ENCODE peak calls at places on chromosomes 5 and 9, in four cellular contexts. M, L, I and K are unnamed samples.
A peak's percentile ranks its signal among the peaks of the same experiment; 100 is the strongest.

GRCh38 chr5:168282120-168282519 is 9.3 kb upstream of the WWC1 start:
- DNase-seq in I (no peak), M (no peak), L (no peak), K (no peak)

GRCh38 chr9:7784472-7784871 is 15.1 kb downstream of the DMAC1 start:
- DNase-seq in I (no peak), M (no peak), L (no peak), K (no peak)

GRCh38 chr9:33044677-33045282 is 19.7 kb downstream of the DNAJA1 start:
- DNase-seq in I (no peak), L (peak; percentile 63), M (peak; percentile 20), K (no peak)

GRCh38 chr5:14445581-14446290 is 135.9 kb upstream of the OTULINL start:
- DNase-seq in I (no peak), M (peak; percentile 52), L (no peak), K (no peak)

GRCh38 chr5:72951850-72952468 is 3.9 kb upstream of the FCHO2 start:
- DNase-seq in M (no peak), L (no peak), I (no peak), K (no peak)

GRCh38 chr5:31819926-31820516 is 181.1 kb downstream of the PDZD2 start:
- DNase-seq in M (no peak), L (no peak), I (no peak), K (no peak)

GRCh38 chr9:15317836-15318235 is 10.8 kb upstream of the TTC39B start:
- DNase-seq in M (no peak), L (no peak), I (no peak), K (no peak)

GRCh38 chr9:137218754-137219271 is 3.2 kb downstream of the RNF208 start:
- DNase-seq in I (no peak), M (no peak), L (no peak), K (no peak)

GRCh38 chr5:23506329-23507236 is 826 bp upstream of the PRDM9 start:
- DNase-seq in M (no peak), I (no peak), L (peak; percentile 58), K (no peak)

GRCh38 chr5:68381060-68381459 is 165.5 kb downstream of the PIK3R1 start:
- DNase-seq in I (no peak), M (no peak), L (no peak), K (no peak)

GRCh38 chr9:104780796-104781395 is 17.0 kb downstream of the NIPSNAP3B start:
- DNase-seq in M (no peak), I (no peak), L (no peak), K (peak; percentile 14)

DNA sequence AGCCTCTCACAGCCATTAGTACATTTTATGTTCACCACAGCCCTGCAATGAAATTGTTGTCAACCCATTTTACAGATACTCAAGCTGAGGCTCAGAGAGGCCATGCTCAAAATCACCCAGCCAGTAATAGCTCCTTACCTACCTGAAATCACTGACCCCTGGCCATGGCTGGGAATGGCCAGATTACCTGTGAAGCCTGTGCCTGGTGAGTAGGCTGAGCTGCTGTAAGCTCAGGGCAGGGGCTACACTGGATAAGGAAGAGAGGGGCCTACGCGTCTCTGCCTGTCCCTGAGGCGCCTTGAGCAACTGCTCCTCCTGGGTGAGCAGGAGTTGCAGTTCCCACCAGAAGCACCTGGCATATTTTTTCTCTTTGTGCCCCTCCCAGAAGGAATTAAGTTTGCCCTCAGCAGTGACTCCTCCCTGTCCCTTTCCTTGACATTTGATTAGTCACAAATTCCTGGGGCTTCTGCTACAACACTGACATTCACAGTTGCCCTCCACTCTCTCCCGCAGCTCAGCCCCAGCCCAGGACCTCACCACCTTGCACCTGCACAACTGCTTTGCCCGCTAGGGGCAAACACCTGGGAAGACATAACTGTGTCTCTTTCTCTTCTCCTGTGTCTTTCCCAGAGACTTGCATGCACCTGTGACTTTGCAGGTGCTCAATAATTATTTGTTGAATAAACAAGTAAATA is 5.7 kb downstream of the CLTB start:
- DNase-seq in M (no peak), L (no peak), I (no peak), K (no peak)
- TF ChIP-seq CTCF in M (no peak), L (no peak), I (peak; percentile 6), K (no peak)

DNA sequence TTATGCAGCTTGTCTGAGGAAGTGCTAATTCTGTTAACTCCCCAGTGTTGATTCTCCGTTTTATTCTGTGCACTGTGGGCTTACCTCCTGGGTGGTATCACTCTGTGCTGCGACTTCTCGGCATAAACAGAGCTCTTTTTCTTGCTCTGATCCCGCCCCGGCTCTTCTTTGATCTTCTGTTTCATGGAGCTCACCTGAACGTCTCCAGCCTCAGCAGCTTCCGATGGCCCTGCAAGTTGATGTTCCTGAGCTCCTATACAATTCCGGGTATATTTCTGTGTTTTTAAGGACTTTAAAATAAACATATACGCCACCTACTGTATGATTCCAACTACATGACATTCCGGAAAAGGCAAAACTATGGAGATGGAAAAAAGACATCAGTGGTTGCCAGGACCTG is 110.8 kb downstream of the TENT4A start:
- DNase-seq in L (no peak), I (no peak), M (no peak), K (no peak)
- TF ChIP-seq CTCF in L (no peak), I (no peak), M (no peak), K (no peak)

GRCh38 chr5:42656661-42657035 is 100.0 kb upstream of the CCDC152 start:
- DNase-seq in L (no peak), M (no peak), I (no peak), K (no peak)
- TF ChIP-seq CTCF in L (no peak), M (no peak), I (peak; percentile 14), K (no peak)

GRCh38 chr9:93591301-93591700 is 14.9 kb downstream of the PHF2 start:
- DNase-seq in M (no peak), I (no peak), L (no peak), K (no peak)

GRCh38 chr9:93593144-93593655 is 16.8 kb downstream of the PHF2 start:
- DNase-seq in L (no peak), M (no peak), I (no peak), K (no peak)

GRCh38 chr9:93594041-93594756 is 17.8 kb downstream of the PHF2 start:
- DNase-seq in M (no peak), L (no peak), I (no peak), K (no peak)

GRCh38 chr9:93591706-93592388 is 15.5 kb downstream of the PHF2 start:
- DNase-seq in I (no peak), L (no peak), M (no peak), K (peak; percentile 20)

GRCh38 chr9:93592389-93593021 is 16.1 kb downstream of the PHF2 start:
- DNase-seq in L (peak; percentile 51), M (no peak), I (no peak), K (peak; percentile 12)
- TF ChIP-seq CTCF in L (peak; percentile 61), M (peak; percentile 5), I (peak; percentile 43), K (no peak)

DNA sequence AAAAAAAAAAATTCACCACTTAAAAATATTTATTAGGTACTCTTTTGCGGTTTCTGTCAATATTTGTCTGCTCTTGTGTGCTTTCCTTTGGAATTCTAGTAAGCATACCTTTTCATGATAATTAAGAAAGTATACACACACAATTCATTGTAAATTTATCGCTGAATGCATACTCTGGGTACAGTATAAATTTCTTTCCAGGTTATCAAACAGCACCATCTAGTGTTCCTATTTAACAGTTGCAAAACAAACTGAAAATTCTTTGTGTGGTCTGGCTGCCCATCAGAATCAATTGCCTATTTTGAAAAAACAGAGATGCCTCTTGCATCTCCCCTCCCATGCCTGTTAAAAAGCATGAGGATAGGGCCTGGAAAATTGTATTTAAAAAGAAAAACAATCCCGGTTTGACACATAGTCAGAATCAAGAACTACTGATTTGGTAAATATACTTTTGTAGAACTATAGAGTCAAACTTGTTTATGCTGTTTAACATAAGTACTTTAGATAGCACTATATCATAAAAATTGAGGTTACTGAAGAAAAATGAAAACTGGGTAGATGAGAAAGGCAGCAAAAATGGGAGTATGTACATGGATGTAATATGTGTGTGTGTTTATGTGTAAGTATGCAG is 16.2 kb downstream of the PGGT1B start:
- DNase-seq in M (no peak), L (no peak), I (no peak), K (peak; percentile 49)
- TF ChIP-seq CTCF in M (peak; percentile 62), L (peak; percentile 34), I (peak; percentile 69), K (peak; percentile 48)

DNA sequence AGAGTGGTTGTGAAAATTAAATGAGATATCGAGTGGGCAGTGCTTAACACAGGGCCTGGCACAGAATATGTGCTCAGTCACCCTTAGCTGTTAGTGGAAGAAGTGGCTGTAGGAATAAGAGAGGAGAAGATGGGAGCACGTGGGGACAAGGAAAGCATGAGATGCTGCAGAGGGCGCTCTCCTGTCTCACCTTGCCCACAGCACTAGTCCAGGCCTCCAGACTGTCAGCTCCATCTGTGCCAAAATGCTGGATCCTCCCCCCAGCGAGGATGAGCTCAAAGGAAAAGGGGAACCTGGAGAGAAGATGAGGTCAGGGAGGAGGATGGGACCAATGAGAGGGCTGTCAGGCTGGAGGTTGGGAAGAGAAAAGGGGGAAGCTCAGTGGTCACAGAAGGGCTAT is 12.5 kb downstream of the ARAP3 start:
- DNase-seq in M (no peak), L (no peak), I (no peak), K (no peak)
- TF ChIP-seq CTCF in M (no peak), L (peak; percentile 49), I (no peak), K (no peak)

GRCh38 chr9:87910821-87911220 is 6.9 kb upstream of the SPATA31C1 start:
- DNase-seq in L (no peak), I (no peak), M (no peak), K (no peak)

DNA sequence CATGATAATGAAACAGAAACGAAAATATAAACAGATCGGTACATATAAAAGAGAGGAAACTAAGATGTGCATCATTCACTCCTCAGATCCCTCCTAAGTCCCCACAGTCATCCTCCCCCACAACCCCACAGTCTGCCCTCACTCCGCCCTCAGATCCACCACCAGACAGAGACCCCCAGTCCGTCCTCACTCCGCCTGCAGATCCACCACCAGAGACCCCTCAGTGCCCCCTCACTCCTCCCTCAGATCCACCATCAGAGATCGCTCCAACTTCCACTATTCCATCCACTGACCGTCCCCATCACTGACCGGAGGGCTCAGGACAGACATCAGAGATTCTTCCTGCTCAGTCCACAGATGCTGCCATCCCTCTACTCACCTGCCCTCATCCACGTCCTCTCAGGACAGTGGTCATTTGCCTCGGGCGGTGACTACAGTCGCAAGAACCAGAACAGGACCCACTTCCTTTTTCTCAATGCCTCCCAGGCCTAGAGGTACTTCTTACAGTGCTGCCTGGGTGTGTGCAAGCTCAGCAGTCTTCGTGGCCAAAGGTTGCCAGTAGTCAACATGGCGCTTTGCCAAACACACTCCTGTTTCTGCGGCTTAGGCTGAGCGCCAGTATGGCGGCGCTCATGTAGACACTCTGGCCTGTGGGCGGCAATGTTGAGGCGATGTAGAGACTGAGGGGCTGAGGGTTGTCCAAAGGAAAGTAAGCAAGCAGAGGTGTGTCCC is 8.3 kb upstream of the SPATA31C1 start:
- DNase-seq in L (no peak), M (no peak), I (no peak), K (no peak)
- TF ChIP-seq CTCF in L (no peak), M (no peak), I (no peak), K (no peak)

GRCh38 chr9:88106492-88106891 is 31.8 kb downstream of the SPATA31C2 start:
- DNase-seq in M (peak; percentile 17), I (no peak), L (peak; percentile 31), K (no peak)
- TF ChIP-seq CTCF in M (no peak), I (peak; percentile 56), L (peak; percentile 59), K (peak; percentile 36)

GRCh38 chr5:141371572-141372475 is 1.8 kb downstream of the PCDHGB3 start:
- DNase-seq in I (no peak), L (no peak), M (no peak), K (no peak)

GRCh38 chr5:141369994-141370848 is at the start of gene PCDHGB3:
- DNase-seq in M (no peak), L (no peak), I (no peak), K (peak; percentile 57)

GRCh38 chr5:141374627-141375026 is 936 bp downstream of the PCDHGA6 start:
- DNase-seq in L (no peak), M (no peak), I (no peak), K (no peak)

GRCh38 chr5:141373673-141374317 is at the start of gene PCDHGA6:
- DNase-seq in M (no peak), I (no peak), L (no peak), K (no peak)
- TF ChIP-seq CTCF in M (no peak), I (no peak), L (no peak), K (peak; percentile 15)